ENCODE peak calls at places on chromosomes 13 and 19, in eight cellular contexts. J is A673; Z is GM12865; N is HFFc6; G is heart left ventricle; P is CD8-positive, alpha-beta T cell; M is body of pancreas; F is fibroblast of mammary gland. L is an unnamed sample.

GRCh38 chr13:40780822-40781401 is 8.5 kb upstream of the SLC25A15 start:
- DNase-seq in J (peak), Z (no peak), N (no peak), G (no peak), P (no peak), M (no peak), F (no peak), L (no peak)

GRCh38 chr13:113895436-113895835 is 31.6 kb upstream of the GAS6 start:
- DNase-seq in J (no peak), Z (no peak), N (no peak), G (no peak), P (no peak), M (no peak), F (no peak), L (no peak)

GRCh38 chr19:55116232-55117062 is 990 bp downstream of the PPP1R12C start:
- DNase-seq in J (peak), Z (peak), N (peak), G (peak), P (peak), M (peak), F (peak), L (no peak)

GRCh38 chr13:97386832-97387486 is 47.0 kb upstream of the RAP2A start:
- DNase-seq in J (no peak), Z (peak), N (no peak), G (no peak), P (peak), M (peak), F (no peak), L (no peak)

GRCh38 chr13:41492432-41493267 is 35.3 kb downstream of the RGCC start:
- DNase-seq in J (no peak), Z (peak), N (no peak), G (no peak), P (peak), M (no peak), F (no peak), L (no peak)

GRCh38 chr19:12611361-12611699 is 610 bp downstream of the ZNF791 start:
- DNase-seq in J (peak), Z (no peak), N (peak), G (peak), P (no peak), M (peak), F (peak), L (peak)

GRCh38 chr13:51303063-51303552 is 36.4 kb upstream of the SERPINE3 start:
- DNase-seq in J (no peak), Z (no peak), N (no peak), G (no peak), P (no peak), M (no peak), F (no peak), L (no peak)

GRCh38 chr13:74061939-74062595 is 72.1 kb downstream of the KLF12 start:
- DNase-seq in J (no peak), Z (peak), N (no peak), G (no peak), P (peak), M (peak), F (peak), L (no peak)

GRCh38 chr19:55368701-55369563 is 1.3 kb downstream of the IL11 start:
- DNase-seq in J (no peak), Z (no peak), N (peak), G (no peak), P (no peak), M (no peak), F (peak), L (no peak)

GRCh38 chr13:19088416-19088815 is 93.2 kb downstream of the TUBA3C start:
- DNase-seq in J (no peak), Z (no peak), N (no peak), G (no peak), P (no peak), M (no peak), F (no peak), L (no peak)

GRCh38 chr13:21537105-21537504 is 66.9 kb downstream of the MICU2 start:
- DNase-seq in J (no peak), Z (no peak), N (no peak), G (no peak), P (no peak), M (no peak), F (peak), L (no peak)

GRCh38 chr13:26759156-26759906 is 1.3 kb downstream of the GPR12 start:
- DNase-seq in J (no peak), Z (no peak), N (no peak), G (no peak), P (no peak), M (no peak), F (no peak), L (no peak)

GRCh38 chr19:19531951-19532805 is 3.5 kb downstream of the YJEFN3 start:
- DNase-seq in J (peak), Z (peak), N (peak), G (peak), P (peak), M (peak), F (peak), L (peak)

GRCh38 chr13:40812724-40813445 is 23.5 kb downstream of the SLC25A15 start:
- DNase-seq in J (no peak), Z (no peak), N (peak), G (no peak), P (no peak), M (no peak), F (peak), L (no peak)

GRCh38 chr13:27290715-27291114 is 20.1 kb downstream of the RASL11A start:
- DNase-seq in J (no peak), Z (no peak), N (no peak), G (no peak), P (no peak), M (no peak), F (no peak), L (no peak)

GRCh38 chr19:13430790-13431582 is 75.3 kb downstream of the CACNA1A start:
- DNase-seq in J (peak), Z (peak), N (peak), G (no peak), P (peak), M (peak), F (peak), L (peak)

GRCh38 chr19:6721773-6722172 is 1.3 kb upstream of the C3 start:
- DNase-seq in J (no peak), Z (peak), N (no peak), G (no peak), P (no peak), M (no peak), F (no peak), L (no peak)

GRCh38 chr19:43777163-43777700 is 3.5 kb downstream of the KCNN4 start:
- DNase-seq in J (peak), Z (peak), N (no peak), G (peak), P (peak), M (peak), F (no peak), L (no peak)

GRCh38 chr19:40803857-40804782 is 5.1 kb downstream of the EGLN2 start:
- DNase-seq in J (no peak), Z (peak), N (no peak), G (peak), P (peak), M (peak), F (no peak), L (no peak)

GRCh38 chr13:113854238-113855011 is 9.5 kb downstream of the GAS6 start:
- DNase-seq in J (no peak), Z (no peak), N (no peak), G (peak), P (no peak), M (peak), F (peak), L (no peak)

GRCh38 chr13:76992548-76993001 is 694 bp downstream of the CLN5 start:
- DNase-seq in J (no peak), Z (peak), N (peak), G (peak), P (peak), M (peak), F (peak), L (no peak)

GRCh38 chr13:76993473-76993872 is 1.6 kb downstream of the CLN5 start:
- DNase-seq in J (no peak), Z (no peak), N (no peak), G (no peak), P (no peak), M (no peak), F (no peak), L (no peak)

GRCh38 chr13:76991432-76991795 is 467 bp upstream of the CLN5 start:
- DNase-seq in J (no peak), Z (peak), N (no peak), G (peak), P (peak), M (peak), F (no peak), L (no peak)

GRCh38 chr13:76993021-76993420 is 1.1 kb downstream of the CLN5 start:
- DNase-seq in J (no peak), Z (no peak), N (peak), G (no peak), P (no peak), M (no peak), F (peak), L (no peak)

GRCh38 chr13:76991796-76992547 is at the start of gene CLN5:
- DNase-seq in J (peak), Z (peak), N (peak), G (peak), P (peak), M (peak), F (peak), L (peak)
- TF ChIP-seq CTCF in J (no peak), Z (no peak), N (peak), G (no peak), P (no peak), M (no peak), F (no peak), L (no peak)

DNA sequence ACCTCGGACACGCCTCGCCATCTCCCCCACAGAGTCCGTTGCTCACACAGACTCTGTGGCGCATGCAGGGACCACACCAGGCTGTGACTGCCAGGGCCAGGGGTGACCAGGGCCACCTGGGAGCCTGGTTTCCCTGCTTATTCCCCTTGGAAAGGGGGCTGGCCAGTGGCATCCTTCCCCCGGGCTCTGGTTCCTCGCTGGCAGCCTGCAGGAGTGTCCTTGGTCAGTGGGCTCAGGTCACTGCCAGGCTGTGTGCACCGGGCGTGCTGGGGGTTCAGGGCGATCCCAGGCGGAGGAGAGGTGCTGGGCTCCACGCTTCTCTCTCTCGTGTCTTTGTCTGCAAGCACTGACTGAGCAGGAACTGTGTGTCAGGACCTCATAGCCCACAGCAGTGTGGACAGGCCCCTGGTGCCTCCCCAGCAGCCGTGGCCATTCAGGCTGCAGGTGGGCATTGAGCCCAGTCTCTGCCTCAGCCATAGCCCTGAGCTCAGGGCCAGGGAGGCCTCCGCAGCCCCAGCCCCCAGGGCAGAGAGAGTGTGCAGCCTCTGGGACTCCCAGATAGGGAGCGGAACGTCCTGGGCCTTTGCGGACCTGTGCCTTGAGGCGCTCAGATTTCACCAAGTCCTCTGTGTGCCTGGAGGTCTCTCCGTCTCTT is 6.5 kb downstream of the PIAS4 start:
- DNase-seq in J (no peak), Z (no peak), N (no peak), G (no peak), P (no peak), M (no peak), F (no peak), L (no peak)
- TF ChIP-seq CTCF in J (no peak), Z (no peak), N (no peak), G (no peak), P (no peak), M (no peak), F (no peak), L (no peak)

GRCh38 chr19:11197291-11198174 is at the start of gene KANK2:
- DNase-seq in J (peak), Z (peak), N (peak), G (peak), P (peak), M (peak), F (peak), L (peak)
- TF ChIP-seq CTCF in J (no peak), Z (no peak), N (peak), G (peak), P (no peak), M (no peak), F (no peak), L (peak)

GRCh38 chr13:45721203-45721731 is 19.1 kb downstream of the CBY2 start:
- DNase-seq in J (no peak), Z (no peak), N (no peak), G (no peak), P (no peak), M (no peak), F (no peak), L (no peak)
- TF ChIP-seq CTCF in J (no peak), Z (no peak), N (no peak), G (no peak), P (no peak), M (no peak), F (no peak), L (no peak)

DNA sequence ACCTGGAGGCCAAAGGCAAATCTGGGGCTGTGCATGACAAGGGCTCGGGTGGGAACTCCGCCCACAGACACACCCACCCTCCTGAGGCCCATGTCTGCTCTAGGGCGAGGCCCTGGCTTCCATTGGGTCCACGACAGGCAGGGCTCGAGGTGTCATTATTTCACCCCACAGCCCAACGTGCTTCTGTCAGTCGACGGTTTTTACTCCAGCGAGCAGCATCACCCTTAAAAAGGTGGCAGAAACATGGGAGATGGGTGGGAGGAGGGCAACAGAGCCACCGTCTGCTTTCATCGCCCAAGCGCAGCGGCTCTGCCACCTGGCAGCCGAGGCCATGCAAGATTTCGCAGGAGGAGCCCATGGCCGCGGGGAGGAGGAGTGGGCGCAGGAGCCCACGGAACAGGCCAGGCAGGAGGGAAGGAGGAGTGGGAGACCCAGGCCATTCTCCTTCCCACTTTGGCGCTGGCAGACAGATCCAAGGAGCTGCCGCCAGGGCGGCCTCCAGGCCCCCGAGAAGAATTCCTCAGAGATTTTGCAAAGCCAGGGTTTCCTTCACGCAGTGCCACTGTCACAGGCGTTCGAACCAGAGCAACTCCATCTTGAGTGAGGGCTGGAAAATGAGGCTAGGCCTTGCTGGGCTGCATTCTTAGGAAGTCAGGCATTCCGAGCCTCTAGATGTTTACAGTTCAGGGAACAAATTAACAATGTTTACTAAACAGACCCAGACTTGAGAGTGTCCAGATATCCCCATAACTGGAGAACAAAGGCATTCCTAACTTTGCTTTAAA is 49.3 kb upstream of the TUBGCP3 start:
- DNase-seq in J (no peak), Z (no peak), N (no peak), G (no peak), P (no peak), M (no peak), F (no peak), L (no peak)
- TF ChIP-seq CTCF in J (no peak), Z (no peak), N (no peak), G (no peak), P (no peak), M (no peak), F (no peak), L (peak)

DNA sequence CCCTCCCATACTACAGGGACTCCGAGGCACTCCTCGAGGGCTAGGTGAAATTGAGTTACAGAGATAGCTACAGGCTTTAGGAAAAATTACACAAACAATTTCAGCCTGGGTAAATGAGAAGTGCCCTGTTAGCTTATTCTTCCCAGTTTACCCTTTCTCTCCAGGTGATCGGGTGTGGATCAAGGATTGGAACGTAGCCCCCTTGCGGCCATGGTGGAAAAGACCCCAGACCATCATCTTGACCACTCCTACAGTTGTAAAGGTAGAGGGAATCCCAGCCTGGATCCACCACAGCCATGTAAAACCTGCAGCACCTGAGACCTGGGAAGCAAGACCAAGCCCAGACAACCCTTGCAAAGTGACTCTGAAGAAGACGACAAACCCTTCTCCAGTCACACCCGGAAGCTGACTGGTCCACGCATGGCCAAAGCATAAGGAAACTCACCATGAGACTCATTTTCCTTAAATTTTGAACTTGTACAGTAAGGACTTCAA is 600.6 kb downstream of the UQCRFS1 start:
- DNase-seq in J (no peak), Z (no peak), N (no peak), G (no peak), P (no peak), M (no peak), F (no peak), L (no peak)
- TF ChIP-seq CTCF in J (no peak), Z (no peak), N (no peak), G (no peak), P (no peak), M (no peak), F (no peak), L (no peak)

GRCh38 chr13:99193152-99193551 is 7.5 kb upstream of the UBAC2 start:
- DNase-seq in J (peak), Z (no peak), N (no peak), G (no peak), P (no peak), M (no peak), F (no peak), L (no peak)

GRCh38 chr13:99198630-99199029 is 2.0 kb upstream of the UBAC2 start:
- DNase-seq in J (no peak), Z (no peak), N (no peak), G (no peak), P (no peak), M (no peak), F (no peak), L (no peak)

GRCh38 chr13:99199541-99200432 is 867 bp upstream of the UBAC2 start:
- DNase-seq in J (no peak), Z (no peak), N (no peak), G (no peak), P (no peak), M (peak), F (peak), L (no peak)

GRCh38 chr13:99197257-99197651 is 3.4 kb upstream of the UBAC2 start:
- DNase-seq in J (no peak), Z (no peak), N (no peak), G (no peak), P (peak), M (no peak), F (no peak), L (no peak)

DNA sequence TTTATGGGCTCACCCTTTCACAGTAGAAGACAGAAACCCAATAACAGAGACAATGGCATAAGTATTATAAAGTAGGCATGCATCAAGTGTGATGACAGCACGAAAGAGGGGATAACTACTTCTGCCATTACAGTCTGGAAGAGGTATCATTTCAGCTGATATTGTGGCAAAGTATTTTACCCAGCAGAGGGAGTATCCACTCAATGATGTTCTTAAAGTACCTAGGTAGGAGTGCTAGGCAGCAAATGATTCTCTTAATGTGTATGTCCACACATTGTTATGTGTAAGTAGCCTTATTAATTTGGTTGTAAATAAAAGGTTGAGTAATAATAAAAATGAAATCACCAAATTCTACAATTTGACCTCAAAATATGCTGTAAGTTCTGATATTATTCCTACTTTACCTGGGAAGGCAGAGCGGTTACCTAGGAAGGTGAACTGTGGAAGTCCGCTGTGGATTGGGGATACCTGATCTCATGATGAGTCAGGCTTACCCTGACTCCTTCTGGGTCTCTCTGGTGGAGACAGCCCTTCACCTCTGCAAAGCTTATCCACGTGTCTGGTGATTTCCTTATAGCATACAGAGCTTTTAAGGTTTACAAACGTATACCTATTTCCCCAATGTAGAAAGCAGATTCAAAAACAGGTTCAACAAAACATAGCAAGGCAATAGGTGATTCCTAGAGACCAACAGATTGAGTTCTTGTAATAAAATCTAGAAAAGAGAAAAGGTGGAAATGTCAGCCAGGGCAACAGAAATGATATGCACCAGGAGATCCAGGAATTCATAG is 4.0 kb upstream of the UBAC2 start:
- DNase-seq in J (no peak), Z (peak), N (no peak), G (no peak), P (no peak), M (no peak), F (no peak), L (no peak)
- TF ChIP-seq CTCF in J (peak), Z (peak), N (peak), G (no peak), P (peak), M (no peak), F (peak), L (no peak)

GRCh38 chr13:48648446-48648845 is 5.3 kb upstream of the CYSLTR2 start:
- DNase-seq in J (no peak), Z (no peak), N (no peak), G (no peak), P (no peak), M (no peak), F (no peak), L (no peak)

GRCh38 chr13:48645845-48646244 is 7.9 kb upstream of the CYSLTR2 start:
- DNase-seq in J (no peak), Z (no peak), N (no peak), G (no peak), P (no peak), M (no peak), F (no peak), L (no peak)

GRCh38 chr13:48644951-48645350 is 8.8 kb upstream of the CYSLTR2 start:
- DNase-seq in J (no peak), Z (no peak), N (no peak), G (no peak), P (no peak), M (no peak), F (no peak), L (no peak)

GRCh38 chr13:48646791-48647190 is 6.9 kb upstream of the CYSLTR2 start:
- DNase-seq in J (no peak), Z (no peak), N (no peak), G (no peak), P (no peak), M (no peak), F (no peak), L (no peak)

DNA sequence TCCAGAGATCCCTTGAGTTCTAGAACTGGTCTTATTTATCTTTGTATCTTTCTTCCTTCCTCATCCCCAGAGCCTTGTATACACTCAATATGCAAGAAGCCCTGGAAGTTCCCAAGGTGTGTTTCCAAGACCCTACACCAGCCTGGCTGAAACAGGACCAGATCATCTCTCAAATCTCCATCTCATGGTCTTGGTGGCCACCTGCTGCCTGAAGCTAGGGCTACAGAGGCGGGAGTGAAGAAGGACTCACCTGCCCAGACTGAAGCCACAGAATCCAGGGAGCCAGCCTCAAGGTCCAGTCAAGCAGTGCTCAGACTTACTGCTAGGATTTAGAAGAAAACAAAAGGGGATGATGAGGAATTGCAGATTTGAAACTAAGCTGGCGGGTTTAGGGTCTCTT is 6.1 kb upstream of the CYSLTR2 start:
- DNase-seq in J (no peak), Z (peak), N (no peak), G (no peak), P (no peak), M (peak), F (no peak), L (no peak)
- TF ChIP-seq CTCF in J (no peak), Z (no peak), N (no peak), G (no peak), P (no peak), M (no peak), F (no peak), L (peak)

GRCh38 chr13:49443689-49444516 is at the start of the genes CAB39L and SETDB2:
- DNase-seq in J (peak), Z (peak), N (peak), G (peak), P (peak), M (peak), F (peak), L (peak)
- TF ChIP-seq CTCF in J (peak), Z (peak), N (peak), G (peak), P (no peak), M (no peak), F (peak), L (peak)

L was measured in progenitor cell of endocrine pancreas.